ENCODE peak calls at places on chromosomes 11 and 22, in five cellular contexts. F is bronchial epithelial cell; U is left cardiac atrium; P is choroid plexus epithelial cell; Z is stimulated activated CD4-positive, alpha-beta T cell treated with anti-CD3 and anti-CD28 coated beads, Interleukin-2, amount 100 ng/mL, for 24 hours. N is an unnamed sample.

GRCh38 chr22:49551897-49552659 is 275.6 kb downstream of the BRD1 start:
- DNase-seq in F (no peak), U (no peak), P (no peak), Z (no peak), N (no peak)

GRCh38 chr11:45180158-45180887 is 33.9 kb downstream of the PRDM11 start:
- DNase-seq in F (peak; percentile 25), U (peak; percentile 61), P (peak; percentile 5), Z (peak; percentile 28), N (peak; percentile 73)

GRCh38 chr22:39462443-39463147 is 5.8 kb downstream of the MGAT3 start:
- DNase-seq in F (no peak), U (peak; percentile 54), P (no peak), Z (no peak), N (no peak)

GRCh38 chr11:56296877-56297276 is 4.8 kb upstream of the OR8H1 start:
- DNase-seq in F (no peak), U (no peak), P (no peak), Z (no peak), N (no peak)

GRCh38 chr11:45048870-45049825 is 97.3 kb upstream of the PRDM11 start:
- DNase-seq in F (no peak), U (peak; percentile 48), P (no peak), Z (no peak), N (no peak)

GRCh38 chr11:35943294-35943693 is 568 bp upstream of the LDLRAD3 start:
- DNase-seq in F (no peak), U (no peak), P (no peak), Z (no peak), N (no peak)

GRCh38 chr22:17272511-17272991 is 53.3 kb upstream of the ADA2 start:
- DNase-seq in F (no peak), U (no peak), P (no peak), Z (no peak), N (no peak)

GRCh38 chr11:120224386-120224785 is 13.6 kb downstream of the OAF start:
- DNase-seq in F (no peak), U (no peak), P (no peak), Z (no peak), N (no peak)

GRCh38 chr22:40241200-40241763 is 63.6 kb downstream of the TNRC6B start:
- DNase-seq in F (no peak), U (no peak), P (no peak), Z (no peak), N (no peak)

GRCh38 chr22:30270841-30271240 is 4.2 kb upstream of the OSM start:
- DNase-seq in F (no peak), U (peak; percentile 68), P (peak; percentile 80), Z (no peak), N (peak; percentile 59)